ENCODE peak calls at places on chromosomes 16 and 17, in ten cellular contexts. F is heart left ventricle; O is hepatocyte; G is ureter; K is progenitor cell of endocrine pancreas; N is Jurkat, Clone E6-1; I is neural progenitor cell; D is stimulated activated CD8-positive, alpha-beta memory T cell treated with anti-CD3 and anti-CD28 coated beads, Interleukin-4, amount 100 ng/mL, for 48 hours; U is occipital lobe; R is A172. L is an unnamed sample.

GRCh38 chr17:8091033-8091687 is 3.6 kb upstream of the ALOX12B start:
- DNase-seq in F (no peak), O (no peak), G (no peak), K (no peak), N (no peak), I (no peak), D (no peak), U (no peak), R (no peak), L (no peak)

GRCh38 chr17:19248149-19248922 is 11.2 kb downstream of the EPN2 start:
- DNase-seq in F (no peak), O (no peak), G (no peak), K (no peak), N (no peak), I (no peak), D (no peak), U (no peak), R (no peak), L (no peak)

GRCh38 chr17:35804658-35805192 is 4.6 kb upstream of the TAF15 start:
- DNase-seq in F (no peak), O (peak), G (peak), K (no peak), N (peak), I (peak), D (peak), U (no peak), R (peak), L (peak)

GRCh38 chr16:72999541-73000019 is 48.3 kb downstream of the ZFHX3 start:
- DNase-seq in F (no peak), O (no peak), G (no peak), K (no peak), N (no peak), I (no peak), D (no peak), U (no peak), R (no peak), L (no peak)

GRCh38 chr17:47837401-47838039 is 3.6 kb downstream of the SCRN2 start:
- DNase-seq in F (no peak), O (no peak), G (no peak), K (no peak), N (no peak), I (no peak), D (no peak), U (no peak), R (peak), L (no peak)

GRCh38 chr17:27475981-27476895 is 20.0 kb downstream of the KSR1 start:
- DNase-seq in F (no peak), O (no peak), G (no peak), K (no peak), N (no peak), I (no peak), D (no peak), U (no peak), R (no peak), L (no peak)

GRCh38 chr17:47949197-47949759 is 7.9 kb downstream of the PNPO start:
- DNase-seq in F (peak), O (peak), G (peak), K (peak), N (no peak), I (peak), D (peak), U (peak), R (peak), L (peak)

GRCh38 chr16:48300391-48300856 is 53.1 kb upstream of the ABCC11 start:
- DNase-seq in F (no peak), O (peak), G (no peak), K (no peak), N (no peak), I (no peak), D (no peak), U (no peak), R (no peak), L (no peak)

GRCh38 chr17:67974598-67975066 is 21.6 kb downstream of the C17orf58 start:
- DNase-seq in F (no peak), O (no peak), G (no peak), K (no peak), N (no peak), I (peak), D (no peak), U (no peak), R (no peak), L (no peak)

GRCh38 chr17:64781810-64782555 is 119.9 kb upstream of the SMURF2 start:
- DNase-seq in F (no peak), O (no peak), G (no peak), K (no peak), N (no peak), I (no peak), D (no peak), U (no peak), R (no peak), L (no peak)

GRCh38 chr16:19718624-19718965 is 524 bp downstream of the IQCK start:
- DNase-seq in F (no peak), O (peak), G (no peak), K (no peak), N (no peak), I (peak), D (peak), U (no peak), R (peak), L (peak)

GRCh38 chr16:56189990-56190902 is 1.0 kb upstream of the GNAO1 start:
- DNase-seq in F (no peak), O (no peak), G (no peak), K (no peak), N (no peak), I (peak), D (peak), U (no peak), R (no peak), L (no peak)

GRCh38 chr17:15744885-15745284 is 12.8 kb downstream of the TBC1D26 start:
- DNase-seq in F (no peak), O (no peak), G (no peak), K (no peak), N (no peak), I (no peak), D (no peak), U (no peak), R (peak), L (no peak)

GRCh38 chr16:57578521-57579360 is 36.3 kb downstream of the ADGRG5 start:
- DNase-seq in F (no peak), O (no peak), G (no peak), K (no peak), N (no peak), I (no peak), D (no peak), U (no peak), R (no peak), L (no peak)

GRCh38 chr17:55318081-55318480 is 53.3 kb downstream of the HLF start:
- DNase-seq in F (no peak), O (no peak), G (no peak), K (no peak), N (no peak), I (no peak), D (no peak), U (no peak), R (no peak), L (no peak)

GRCh38 chr16:53757971-53758609 is 54.1 kb downstream of the FTO start:
- DNase-seq in F (no peak), O (no peak), G (no peak), K (no peak), N (no peak), I (no peak), D (no peak), U (no peak), R (no peak), L (no peak)

GRCh38 chr16:63067141-63067540 is 1030.9 kb upstream of the CDH8 start:
- DNase-seq in F (no peak), O (no peak), G (no peak), K (no peak), N (no peak), I (peak), D (no peak), U (no peak), R (no peak), L (no peak)

GRCh38 chr16:89009343-89010209 is 32.6 kb upstream of the CBFA2T3 start:
- DNase-seq in F (no peak), O (peak), G (no peak), K (peak), N (no peak), I (peak), D (peak), U (no peak), R (peak), L (no peak)

GRCh38 chr17:27997522-27997921 is 45.0 kb upstream of the NLK start:
- DNase-seq in F (no peak), O (no peak), G (no peak), K (no peak), N (no peak), I (no peak), D (no peak), U (no peak), R (no peak), L (no peak)

GRCh38 chr17:57211543-57211942 is 44.8 kb upstream of the MSI2 start:
- DNase-seq in F (no peak), O (no peak), G (no peak), K (no peak), N (no peak), I (no peak), D (no peak), U (no peak), R (peak), L (peak)

GRCh38 chr17:44862278-44862914 is 14.7 kb downstream of the HIGD1B start:
- DNase-seq in F (no peak), O (no peak), G (no peak), K (no peak), N (no peak), I (no peak), D (no peak), U (no peak), R (no peak), L (no peak)

GRCh38 chr17:66985338-66985737 is 20.8 kb downstream of the CACNG4 start:
- DNase-seq in F (no peak), O (no peak), G (no peak), K (no peak), N (no peak), I (no peak), D (no peak), U (no peak), R (no peak), L (no peak)

GRCh38 chr16:73058616-73059409 is 10.9 kb upstream of the ZFHX3 start:
- DNase-seq in F (peak), O (no peak), G (no peak), K (peak), N (no peak), I (peak), D (peak), U (no peak), R (no peak), L (peak)

GRCh38 chr16:69526831-69527655 is 38.7 kb upstream of the NFAT5 start:
- DNase-seq in F (no peak), O (no peak), G (no peak), K (no peak), N (no peak), I (no peak), D (no peak), U (no peak), R (no peak), L (no peak)

GRCh38 chr16:87657621-87658192 is 55.4 kb downstream of the JPH3 start:
- DNase-seq in F (no peak), O (no peak), G (no peak), K (no peak), N (no peak), I (peak), D (peak), U (no peak), R (peak), L (no peak)

GRCh38 chr17:7080445-7081041 is 492 bp upstream of the CLEC10A start:
- DNase-seq in F (peak), O (no peak), G (no peak), K (no peak), N (no peak), I (no peak), D (no peak), U (no peak), R (no peak), L (no peak)

GRCh38 chr17:37438141-37438540 is 31.5 kb downstream of the TADA2A start:
- DNase-seq in F (no peak), O (no peak), G (no peak), K (no peak), N (no peak), I (no peak), D (no peak), U (no peak), R (no peak), L (no peak)

GRCh38 chr16:73066321-73066926 is 18.5 kb upstream of the ZFHX3 start:
- DNase-seq in F (peak), O (no peak), G (no peak), K (no peak), N (no peak), I (peak), D (no peak), U (no peak), R (no peak), L (no peak)

GRCh38 chr17:42405963-42406495 is 17.0 kb downstream of the CAVIN1 start:
- DNase-seq in F (peak), O (peak), G (peak), K (peak), N (peak), I (peak), D (peak), U (peak), R (no peak), L (peak)

GRCh38 chr16:9633844-9634243 is 542.4 kb downstream of the HAPSTR1 start:
- DNase-seq in F (no peak), O (no peak), G (no peak), K (no peak), N (no peak), I (no peak), D (no peak), U (no peak), R (no peak), L (no peak)

GRCh38 chr17:7916383-7916677 is 241 bp upstream of the RNF227 start:
- DNase-seq in F (no peak), O (no peak), G (no peak), K (no peak), N (no peak), I (no peak), D (no peak), U (no peak), R (no peak), L (no peak)

GRCh38 chr17:879546-879945 is 97.4 kb downstream of the MRM3 start:
- DNase-seq in F (peak), O (peak), G (peak), K (peak), N (peak), I (peak), D (peak), U (no peak), R (peak), L (no peak)

GRCh38 chr17:43015579-43015978 is 6.6 kb downstream of the VAT1 start:
- DNase-seq in F (peak), O (no peak), G (no peak), K (no peak), N (no peak), I (no peak), D (no peak), U (no peak), R (peak), L (no peak)

GRCh38 chr16:85484337-85485295 is 128.5 kb upstream of the GSE1 start:
- DNase-seq in F (no peak), O (no peak), G (no peak), K (no peak), N (no peak), I (no peak), D (no peak), U (no peak), R (no peak), L (no peak)